ENCODE peak calls at places on chromosomes 7 and 10, in six cellular contexts. P is dorsolateral prefrontal cortex, S is tibial artery, Z is NCI-H1092 treated with DMSO at 0.1 percent for 48 hours, H is T-helper 2 cell, W is A549. B is an unnamed sample.

GRCh38 chr10:92880233-92880861 is 32.0 kb downstream of the EXOC6 start:
- DNase-seq in P (no peak), S (no peak), Z (peak), H (peak), W (peak), B (peak)

GRCh38 chr10:121644501-121644900 is 46.3 kb upstream of the FGFR2 start:
- DNase-seq in P (no peak), S (no peak), Z (no peak), H (no peak), W (no peak), B (no peak)

GRCh38 chr10:33776419-33776818 is 442.0 kb upstream of the NRP1 start:
- DNase-seq in P (no peak), S (no peak), Z (no peak), H (no peak), W (no peak), B (peak)

GRCh38 chr7:29467193-29467592 is 96.4 kb upstream of the PRR15 start:
- DNase-seq in P (no peak), S (no peak), Z (no peak), H (no peak), W (no peak), B (no peak)

GRCh38 chr10:122255509-122256301 is 15.4 kb upstream of the BTBD16 start:
- DNase-seq in P (no peak), S (no peak), Z (no peak), H (no peak), W (no peak), B (no peak)

GRCh38 chr7:108211382-108212201 is 81.4 kb upstream of the LAMB4 start:
- DNase-seq in P (no peak), S (no peak), Z (peak), H (no peak), W (peak), B (peak)

GRCh38 chr10:133567119-133567518 is 1.7 kb upstream of the SYCE1 start:
- DNase-seq in P (no peak), S (no peak), Z (no peak), H (no peak), W (no peak), B (no peak)

GRCh38 chr10:46223064-46223480 is 63.7 kb upstream of the ANTXRL start:
- DNase-seq in P (no peak), S (no peak), Z (no peak), H (no peak), W (no peak), B (no peak)

GRCh38 chr7:12802070-12802469 is 114.6 kb downstream of the ARL4A start:
- DNase-seq in P (no peak), S (no peak), Z (no peak), H (no peak), W (no peak), B (no peak)

GRCh38 chr10:113167702-113168101 is 217.7 kb downstream of the TCF7L2 start:
- DNase-seq in P (no peak), S (no peak), Z (no peak), H (no peak), W (no peak), B (no peak)

GRCh38 chr7:29326872-29327271 is 132.3 kb downstream of the CHN2 start:
- DNase-seq in P (no peak), S (no peak), Z (no peak), H (no peak), W (no peak), B (no peak)

GRCh38 chr7:156764016-156764669 is 123.6 kb downstream of the RNF32 start:
- DNase-seq in P (peak), S (peak), Z (peak), H (peak), W (peak), B (peak)

GRCh38 chr7:117157121-117157870 is 165.6 kb downstream of the WNT2 start:
- DNase-seq in P (peak), S (peak), Z (no peak), H (peak), W (peak), B (no peak)

GRCh38 chr7:115789901-115790300 is 240.7 kb downstream of the TFEC start:
- DNase-seq in P (no peak), S (no peak), Z (no peak), H (no peak), W (no peak), B (no peak)

B was measured in NCI-H146.